ENCODE peak calls at places on chromosomes 4 and X, in five cellular contexts. One of them, this sample, is unnamed.

GRCh38 chr4:150082241-150082640 is 4.0 kb downstream of the DCLK2 start:
- DNase-seq in lower lobe of right lung: no peak
- DNase-seq in ovary: no peak
- DNase-seq in fibroblast of mammary gland: no peak
- DNase-seq in upper lobe of right lung: no peak
- DNase-seq in this sample: peak

GRCh38 chr4:77002321-77002720 is 52.8 kb downstream of the SEPTIN11 start:
- DNase-seq in fibroblast of mammary gland: no peak
- DNase-seq in ovary: no peak
- DNase-seq in upper lobe of right lung: no peak
- DNase-seq in lower lobe of right lung: no peak
- DNase-seq in this sample: no peak

GRCh38 chrX:64842492-64842891 is 133.8 kb downstream of the ZC4H2 start:
- DNase-seq in upper lobe of right lung: no peak
- DNase-seq in lower lobe of right lung: no peak
- DNase-seq in fibroblast of mammary gland: no peak
- DNase-seq in ovary: no peak
- DNase-seq in this sample: no peak

GRCh38 chrX:145817666-145818521 is at the start of gene SLITRK2:
- DNase-seq in upper lobe of right lung: no peak
- DNase-seq in lower lobe of right lung: no peak
- DNase-seq in fibroblast of mammary gland: peak
- DNase-seq in ovary: no peak
- DNase-seq in this sample: no peak

GRCh38 chr4:129641179-129641578 is 545.2 kb downstream of the C4orf33 start:
- DNase-seq in upper lobe of right lung: no peak
- DNase-seq in lower lobe of right lung: no peak
- DNase-seq in ovary: no peak
- DNase-seq in fibroblast of mammary gland: peak
- DNase-seq in this sample: peak

GRCh38 chr4:27278615-27279014 is 418.0 kb downstream of the STIM2 start:
- DNase-seq in upper lobe of right lung: no peak
- DNase-seq in fibroblast of mammary gland: peak
- DNase-seq in ovary: no peak
- DNase-seq in lower lobe of right lung: no peak
- DNase-seq in this sample: no peak

GRCh38 chr4:117085185-117085701 is at the start of gene TRAM1L1:
- DNase-seq in ovary: peak
- DNase-seq in upper lobe of right lung: peak
- DNase-seq in fibroblast of mammary gland: peak
- DNase-seq in lower lobe of right lung: peak
- DNase-seq in this sample: peak

GRCh38 chr4:185889566-185889965 is 77.6 kb upstream of the SORBS2 start:
- DNase-seq in ovary: no peak
- DNase-seq in fibroblast of mammary gland: no peak
- DNase-seq in upper lobe of right lung: no peak
- DNase-seq in lower lobe of right lung: no peak
- DNase-seq in this sample: no peak

GRCh38 chr4:3338321-3338838 is 45.6 kb downstream of the RGS12 start:
- DNase-seq in ovary: no peak
- DNase-seq in fibroblast of mammary gland: no peak
- DNase-seq in lower lobe of right lung: no peak
- DNase-seq in upper lobe of right lung: no peak
- DNase-seq in this sample: no peak

GRCh38 chr4:2741626-2742025 is 14.5 kb downstream of the TNIP2 start:
- DNase-seq in lower lobe of right lung: peak
- DNase-seq in upper lobe of right lung: no peak
- DNase-seq in fibroblast of mammary gland: no peak
- DNase-seq in ovary: no peak
- DNase-seq in this sample: no peak

GRCh38 chrX:10989386-10989785 is 121.7 kb upstream of the HCCS start:
- DNase-seq in lower lobe of right lung: no peak
- DNase-seq in fibroblast of mammary gland: no peak
- DNase-seq in ovary: no peak
- DNase-seq in upper lobe of right lung: no peak
- DNase-seq in this sample: no peak

GRCh38 chr4:143356493-143356892 is 19.8 kb downstream of the GAB1 start:
- DNase-seq in ovary: no peak
- DNase-seq in upper lobe of right lung: no peak
- DNase-seq in lower lobe of right lung: no peak
- DNase-seq in fibroblast of mammary gland: no peak
- DNase-seq in this sample: no peak

GRCh38 chrX:34875204-34875603 is 67.4 kb upstream of the FAM47B start:
- DNase-seq in ovary: no peak
- DNase-seq in upper lobe of right lung: no peak
- DNase-seq in fibroblast of mammary gland: peak
- DNase-seq in lower lobe of right lung: no peak
- DNase-seq in this sample: no peak

GRCh38 chr4:137156054-137156453 is 376.2 kb downstream of the PCDH18 start:
- DNase-seq in upper lobe of right lung: no peak
- DNase-seq in ovary: no peak
- DNase-seq in lower lobe of right lung: no peak
- DNase-seq in fibroblast of mammary gland: peak
- DNase-seq in this sample: no peak

GRCh38 chrX:47854474-47854873 is 17.8 kb downstream of the ZNF81 start:
- DNase-seq in lower lobe of right lung: peak
- DNase-seq in ovary: peak
- DNase-seq in fibroblast of mammary gland: peak
- DNase-seq in upper lobe of right lung: no peak
- DNase-seq in this sample: no peak
- TF ChIP-seq CTCF in lower lobe of right lung: peak
- TF ChIP-seq CTCF in ovary: peak
- TF ChIP-seq CTCF in fibroblast of mammary gland: peak
- TF ChIP-seq CTCF in upper lobe of right lung: peak
- TF ChIP-seq CTCF in this sample: peak

GRCh38 chr4:78954048-78954666 is 14.9 kb upstream of the PAQR3 start:
- DNase-seq in ovary: no peak
- DNase-seq in fibroblast of mammary gland: peak
- DNase-seq in lower lobe of right lung: no peak
- DNase-seq in upper lobe of right lung: no peak
- DNase-seq in this sample: no peak
- TF ChIP-seq CTCF in ovary: no peak
- TF ChIP-seq CTCF in fibroblast of mammary gland: peak
- TF ChIP-seq CTCF in lower lobe of right lung: peak
- TF ChIP-seq CTCF in upper lobe of right lung: peak
- TF ChIP-seq CTCF in this sample: no peak

DNA sequence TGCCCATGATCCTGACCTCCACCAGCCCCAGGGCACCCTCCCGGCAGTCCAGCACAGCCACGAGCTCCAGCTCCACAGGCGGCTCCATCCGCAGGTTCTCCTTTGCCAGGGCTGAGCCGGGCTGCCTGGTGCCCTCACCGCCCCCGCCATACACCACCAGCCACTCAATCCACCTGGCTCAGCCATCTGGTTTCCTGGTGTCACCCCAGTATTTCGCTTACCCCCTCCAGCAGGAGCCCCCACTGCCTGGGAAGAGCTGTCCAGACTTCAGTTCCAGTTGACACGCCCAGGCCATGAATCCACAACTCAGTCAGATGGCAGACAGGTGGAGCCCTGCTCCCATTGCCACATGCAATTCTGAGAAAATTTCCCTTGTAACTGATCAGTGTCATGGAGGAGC is 3.9 kb downstream of the SHISA3 start:
- DNase-seq in lower lobe of right lung: no peak
- DNase-seq in upper lobe of right lung: no peak
- DNase-seq in ovary: no peak
- DNase-seq in fibroblast of mammary gland: no peak
- DNase-seq in this sample: no peak
- TF ChIP-seq CTCF in lower lobe of right lung: no peak
- TF ChIP-seq CTCF in upper lobe of right lung: no peak
- TF ChIP-seq CTCF in ovary: no peak
- TF ChIP-seq CTCF in fibroblast of mammary gland: no peak
- TF ChIP-seq CTCF in this sample: no peak

DNA sequence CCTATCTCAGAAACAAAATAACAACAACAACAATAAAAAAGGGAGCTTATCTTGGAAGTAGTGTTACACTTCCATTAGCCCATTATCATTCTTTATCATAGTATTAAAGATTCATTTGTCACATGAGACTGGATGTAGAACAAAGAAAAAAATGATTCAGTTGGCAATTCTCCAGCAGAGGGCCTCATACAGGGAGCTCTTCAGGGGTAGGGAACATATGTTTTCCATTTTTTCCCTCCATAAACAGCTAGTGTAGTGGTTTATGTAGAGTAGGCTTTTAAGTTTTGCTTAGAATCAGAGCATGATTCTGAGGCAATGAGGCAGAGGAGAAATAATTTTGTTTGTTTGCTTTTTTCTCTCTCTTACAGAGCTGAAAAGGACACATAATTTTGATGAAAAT is 5.8 kb downstream of the CPE start:
- DNase-seq in lower lobe of right lung: no peak
- DNase-seq in fibroblast of mammary gland: peak
- DNase-seq in ovary: no peak
- DNase-seq in upper lobe of right lung: no peak
- DNase-seq in this sample: no peak
- TF ChIP-seq CTCF in lower lobe of right lung: no peak
- TF ChIP-seq CTCF in fibroblast of mammary gland: no peak
- TF ChIP-seq CTCF in ovary: no peak
- TF ChIP-seq CTCF in upper lobe of right lung: no peak
- TF ChIP-seq CTCF in this sample: no peak

DNA sequence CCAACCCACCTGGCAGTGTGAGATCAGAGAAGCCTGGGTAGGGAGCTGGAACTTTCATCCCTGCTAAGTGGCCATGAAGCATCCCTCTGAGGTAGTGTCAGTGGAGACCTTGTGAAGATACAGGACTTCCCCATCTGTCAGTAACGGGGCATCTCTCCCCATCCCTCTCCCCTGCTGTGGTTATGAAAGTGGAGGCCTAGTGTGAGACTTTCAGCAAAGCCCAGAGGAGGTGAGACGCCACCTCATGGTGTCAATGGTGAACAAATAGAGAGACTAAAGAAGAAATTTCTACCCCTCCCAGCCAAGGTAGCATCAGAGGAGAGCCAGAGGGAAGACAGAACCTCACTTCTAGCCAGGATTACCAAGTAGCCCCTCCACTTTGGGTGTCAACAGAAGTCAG is 150.2 kb downstream of the VEGFC start:
- DNase-seq in fibroblast of mammary gland: no peak
- DNase-seq in upper lobe of right lung: no peak
- DNase-seq in lower lobe of right lung: no peak
- DNase-seq in ovary: no peak
- DNase-seq in this sample: peak
- TF ChIP-seq CTCF in fibroblast of mammary gland: no peak
- TF ChIP-seq CTCF in upper lobe of right lung: no peak
- TF ChIP-seq CTCF in lower lobe of right lung: no peak
- TF ChIP-seq CTCF in ovary: no peak
- TF ChIP-seq CTCF in this sample: no peak

DNA sequence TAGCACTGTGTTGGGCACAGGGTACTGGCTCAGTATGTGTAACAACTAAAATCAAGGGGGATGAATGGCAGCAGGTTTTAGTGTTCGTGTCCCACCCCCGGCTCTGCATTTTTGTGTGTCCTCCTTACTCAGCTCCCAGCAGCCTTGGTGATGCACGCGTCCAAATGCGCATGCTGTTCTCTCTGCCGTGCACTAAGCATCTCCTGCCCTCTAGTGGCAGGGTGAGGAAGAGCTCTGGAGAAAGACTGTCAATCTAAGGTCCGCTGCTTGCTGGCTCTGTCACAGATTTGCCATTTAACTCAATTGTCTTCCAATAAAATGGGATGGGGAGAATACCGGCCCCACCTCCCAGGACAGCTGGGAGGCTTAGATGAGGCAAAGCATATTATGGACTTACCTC is 61.4 kb downstream of the WFS1 start:
- DNase-seq in fibroblast of mammary gland: peak
- DNase-seq in ovary: no peak
- DNase-seq in upper lobe of right lung: no peak
- DNase-seq in lower lobe of right lung: no peak
- DNase-seq in this sample: peak
- TF ChIP-seq CTCF in fibroblast of mammary gland: peak
- TF ChIP-seq CTCF in ovary: no peak
- TF ChIP-seq CTCF in upper lobe of right lung: peak
- TF ChIP-seq CTCF in lower lobe of right lung: peak
- TF ChIP-seq CTCF in this sample: peak

GRCh38 chr4:169184236-169184635 is 86.5 kb downstream of the SH3RF1 start:
- DNase-seq in lower lobe of right lung: no peak
- DNase-seq in fibroblast of mammary gland: peak
- DNase-seq in upper lobe of right lung: no peak
- DNase-seq in ovary: no peak
- DNase-seq in this sample: no peak

GRCh38 chr4:169184686-169185085 is 86.1 kb downstream of the SH3RF1 start:
- DNase-seq in upper lobe of right lung: no peak
- DNase-seq in lower lobe of right lung: no peak
- DNase-seq in ovary: no peak
- DNase-seq in fibroblast of mammary gland: no peak
- DNase-seq in this sample: no peak

GRCh38 chr4:169183581-169183980 is 87.2 kb downstream of the SH3RF1 start:
- DNase-seq in lower lobe of right lung: no peak
- DNase-seq in ovary: no peak
- DNase-seq in fibroblast of mammary gland: no peak
- DNase-seq in upper lobe of right lung: no peak
- DNase-seq in this sample: no peak

GRCh38 chr4:169175035-169175434 is 95.7 kb downstream of the SH3RF1 start:
- DNase-seq in upper lobe of right lung: no peak
- DNase-seq in fibroblast of mammary gland: no peak
- DNase-seq in ovary: no peak
- DNase-seq in lower lobe of right lung: no peak
- DNase-seq in this sample: no peak

GRCh38 chr4:169179609-169180526 is 90.9 kb downstream of the SH3RF1 start:
- DNase-seq in lower lobe of right lung: no peak
- DNase-seq in fibroblast of mammary gland: no peak
- DNase-seq in ovary: no peak
- DNase-seq in upper lobe of right lung: no peak
- DNase-seq in this sample: no peak
- TF ChIP-seq CTCF in lower lobe of right lung: no peak
- TF ChIP-seq CTCF in fibroblast of mammary gland: no peak
- TF ChIP-seq CTCF in ovary: no peak
- TF ChIP-seq CTCF in upper lobe of right lung: no peak
- TF ChIP-seq CTCF in this sample: no peak

DNA sequence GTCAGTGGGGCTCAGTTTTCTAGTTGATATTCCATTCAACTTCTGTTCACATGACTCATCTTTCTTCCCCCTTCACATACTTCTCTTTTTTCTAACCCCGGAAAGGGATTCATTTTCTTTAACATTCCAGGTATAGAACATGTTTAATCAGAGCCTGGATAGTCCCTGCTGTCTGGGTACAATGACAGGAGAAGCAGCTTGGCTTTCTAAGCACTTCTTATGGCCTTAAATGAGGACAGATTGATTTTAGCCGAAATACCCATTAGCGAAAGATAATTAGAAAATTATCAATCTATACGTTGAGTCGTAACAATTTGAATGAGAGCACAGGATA is 62.3 kb downstream of the PPP1R2C start:
- DNase-seq in lower lobe of right lung: no peak
- DNase-seq in ovary: no peak
- DNase-seq in fibroblast of mammary gland: no peak
- DNase-seq in upper lobe of right lung: no peak
- DNase-seq in this sample: no peak
- TF ChIP-seq CTCF in lower lobe of right lung: no peak
- TF ChIP-seq CTCF in ovary: no peak
- TF ChIP-seq CTCF in fibroblast of mammary gland: no peak
- TF ChIP-seq CTCF in upper lobe of right lung: no peak
- TF ChIP-seq CTCF in this sample: no peak

DNA sequence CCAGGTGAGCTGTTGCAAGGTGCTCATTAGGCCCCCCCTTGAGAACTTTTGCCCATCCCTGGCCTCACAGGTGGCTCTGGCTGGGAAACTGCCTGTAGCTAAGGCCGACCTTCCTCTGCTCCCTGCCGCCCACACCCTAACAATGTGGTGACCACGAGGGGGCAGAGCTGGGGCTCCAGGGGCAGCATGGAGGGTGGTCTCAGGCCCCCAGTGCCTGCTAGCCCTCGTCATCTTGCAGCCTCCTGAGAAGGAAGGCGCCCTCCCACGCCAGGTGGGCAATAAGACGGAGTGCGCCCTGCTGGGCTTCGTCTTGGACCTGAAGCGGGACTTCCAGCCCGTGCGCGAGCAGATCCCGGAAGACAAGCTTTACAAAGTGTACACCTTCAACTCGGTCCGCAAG is 32.4 kb downstream of the ATP2B3 start:
- DNase-seq in lower lobe of right lung: no peak
- DNase-seq in upper lobe of right lung: no peak
- DNase-seq in ovary: no peak
- DNase-seq in fibroblast of mammary gland: no peak
- DNase-seq in this sample: no peak
- TF ChIP-seq CTCF in lower lobe of right lung: no peak
- TF ChIP-seq CTCF in upper lobe of right lung: no peak
- TF ChIP-seq CTCF in ovary: no peak
- TF ChIP-seq CTCF in fibroblast of mammary gland: no peak
- TF ChIP-seq CTCF in this sample: no peak

This sample was measured in GM13976.